ENCODE peak calls at places on chromosomes 2 and 18, in seven cellular contexts. S, K, Z, X, V, A and L are unnamed samples.

GRCh38 chr2:39665811-39666488 is at the start of gene TMEM178A:
- DNase-seq in A (no peak), K (no peak), V (no peak), Z (no peak), X (peak; percentile 90), S (no peak), L (no peak)

GRCh38 chr2:43114210-43114609 is 112.2 kb downstream of the ZFP36L2 start:
- DNase-seq in A (no peak), K (no peak), Z (peak; percentile 35), X (no peak), S (peak; percentile 35), V (no peak), L (no peak)

GRCh38 chr18:23627325-23627724 is 35.4 kb downstream of the ANKRD29 start:
- DNase-seq in A (no peak), V (no peak), S (peak; percentile 91), K (no peak), Z (peak; percentile 37), X (no peak), L (peak; percentile 64)

GRCh38 chr18:57083485-57083884 is 63.4 kb upstream of the BOD1L2 start:
- DNase-seq in X (no peak), A (no peak), Z (no peak), K (no peak), S (no peak), V (no peak), L (no peak)

GRCh38 chr18:67545681-67546080 is 29.2 kb upstream of the DSEL start:
- DNase-seq in A (no peak), S (no peak), V (no peak), Z (no peak), X (no peak), K (no peak), L (no peak)

GRCh38 chr2:14673351-14673875 is 40.9 kb downstream of the LRATD1 start:
- DNase-seq in A (no peak), S (no peak), V (no peak), X (no peak), K (no peak), Z (no peak), L (no peak)

GRCh38 chr2:27798948-27799645 is 27.6 kb downstream of the MRPL33 start:
- DNase-seq in A (peak; percentile 88), K (no peak), X (no peak), S (peak; percentile 100), V (no peak), Z (peak; percentile 89), L (peak; percentile 89)

GRCh38 chr18:38644875-38645641 is 1079.5 kb upstream of the CELF4 start:
- DNase-seq in K (no peak), S (no peak), V (no peak), A (no peak), Z (no peak), X (no peak), L (no peak)

GRCh38 chr2:158395166-158395565 is 61.4 kb downstream of the CCDC148 start:
- DNase-seq in V (no peak), S (no peak), K (no peak), A (no peak), X (no peak), Z (no peak), L (no peak)

GRCh38 chr18:75784413-75784812 is 356.9 kb upstream of the SMIM21 start:
- DNase-seq in X (peak; percentile 56), V (no peak), K (no peak), A (no peak), Z (no peak), S (no peak), L (no peak)

GRCh38 chr18:34483198-34483597 is 226.9 kb upstream of the DTNA start:
- DNase-seq in A (no peak), Z (no peak), K (no peak), X (no peak), V (no peak), S (no peak), L (no peak)
- TF ChIP-seq RAD21 in A (no peak), Z (no peak), K (no peak), X (no peak), V (no peak), S (no peak), L (no peak)

DNA sequence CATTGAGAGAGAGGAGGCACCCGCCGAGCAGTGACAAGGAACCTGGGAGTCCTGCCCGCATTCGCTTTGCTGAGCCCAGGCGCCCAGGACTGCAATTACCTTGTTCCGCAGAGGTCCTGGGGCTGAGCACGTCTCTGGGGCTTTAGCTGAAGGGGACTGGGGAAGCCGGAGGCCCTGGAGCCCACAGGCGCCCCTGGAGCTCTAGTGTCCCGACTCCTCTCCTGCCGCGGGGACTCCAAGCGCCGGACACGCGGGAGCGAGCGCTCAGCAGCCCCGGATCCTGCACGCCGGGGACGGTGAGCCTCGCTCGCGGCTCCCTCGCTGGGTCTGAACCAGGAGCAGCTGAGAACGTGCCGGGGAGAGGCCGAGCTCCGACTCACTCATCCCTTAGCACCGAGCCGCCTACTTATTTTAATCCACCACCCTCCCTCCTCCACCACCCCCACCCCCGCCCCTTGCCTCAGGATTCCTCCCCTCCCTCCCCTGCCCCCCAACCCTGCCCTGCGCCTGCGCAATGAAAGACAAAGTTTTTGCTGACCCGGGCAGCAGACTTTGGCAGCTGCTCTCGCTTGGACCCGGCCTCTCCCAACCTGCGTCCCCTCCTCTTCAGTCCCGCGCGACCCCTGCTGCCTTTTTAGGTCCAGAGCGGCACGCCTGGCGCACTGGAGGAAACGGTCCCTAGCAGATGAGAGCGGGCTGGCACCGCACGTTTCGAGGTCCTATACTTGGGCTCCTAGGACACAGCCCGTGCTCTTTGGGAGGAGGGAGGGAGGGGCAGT is at the start of gene OSR1:
- DNase-seq in S (peak; percentile 86), Z (peak; percentile 53), X (peak; percentile 70), V (no peak), K (no peak), A (no peak), L (no peak)
- H3K9ac ChIP-seq in S (peak within 1 kb of the TSS; percentile 94), Z (peak within 1 kb of the TSS; percentile 42), X (peak within 1 kb of the TSS; percentile 89), V (no peak within 1 kb of the TSS), K (no peak within 1 kb of the TSS), A (no peak within 1 kb of the TSS), L (peak within 1 kb of the TSS; percentile 61)

GRCh38 chr2:226909836-226910235 is 74.0 kb downstream of the RHBDD1 start:
- DNase-seq in A (no peak), X (no peak), S (no peak), Z (no peak), K (no peak), V (no peak), L (no peak)

GRCh38 chr2:226906439-226906796 is 70.6 kb downstream of the RHBDD1 start:
- DNase-seq in A (no peak), V (peak; percentile 43), K (no peak), X (no peak), Z (no peak), S (no peak), L (no peak)

GRCh38 chr2:226910384-226910783 is 74.5 kb downstream of the RHBDD1 start:
- DNase-seq in V (no peak), K (no peak), A (no peak), X (no peak), S (no peak), Z (no peak), L (no peak)

GRCh38 chr2:226911932-226912331 is 76.1 kb downstream of the RHBDD1 start:
- DNase-seq in S (peak; percentile 74), V (no peak), Z (no peak), A (no peak), K (no peak), X (no peak), L (no peak)

GRCh38 chr2:226909131-226909530 is 73.3 kb downstream of the RHBDD1 start:
- DNase-seq in Z (no peak), K (no peak), V (no peak), A (no peak), X (no peak), S (peak; percentile 50), L (no peak)
- TF ChIP-seq RAD21 in Z (no peak), K (no peak), V (no peak), A (no peak), X (no peak), S (no peak), L (no peak)

GRCh38 chr18:36189486-36189885 is 2.2 kb downstream of the MOCOS start:
- DNase-seq in Z (no peak), S (no peak), X (no peak), K (no peak), V (no peak), A (no peak), L (no peak)
- H3K9ac ChIP-seq in Z (no peak overlapping the region), S (no peak overlapping the region), X (no peak overlapping the region), K (peak overlapping the region; percentile 4), V (no peak overlapping the region), A (no peak overlapping the region), L (no peak overlapping the region)

DNA sequence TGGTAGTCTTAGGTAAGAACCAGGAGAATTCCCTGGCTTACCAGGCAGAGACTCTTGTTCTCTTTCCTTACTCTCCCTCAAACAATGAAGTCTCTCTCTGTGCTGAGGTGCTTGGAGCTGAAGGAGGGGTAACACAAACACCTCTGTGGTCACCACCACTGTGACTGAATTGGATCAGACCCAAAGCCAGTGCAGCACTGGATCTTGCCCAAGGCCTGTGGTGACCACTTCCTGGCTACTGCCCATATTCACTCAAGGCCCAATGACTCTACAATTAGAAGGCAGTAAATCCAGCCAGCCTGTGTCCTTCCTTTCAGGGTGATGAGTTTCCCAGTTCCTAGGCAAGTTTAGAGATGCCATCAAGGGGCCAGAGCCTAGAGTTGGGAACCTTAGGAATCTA is 706.8 kb downstream of the SLC4A3 start:
- DNase-seq in Z (no peak), S (peak; percentile 19), A (no peak), X (no peak), K (no peak), V (no peak), L (no peak)
- TF ChIP-seq RAD21 in Z (no peak), S (no peak), A (no peak), X (no peak), K (no peak), V (no peak), L (no peak)

GRCh38 chr2:223801702-223802101 is 35.7 kb downstream of the AP1S3 start:
- DNase-seq in K (no peak), A (no peak), X (no peak), S (no peak), Z (no peak), V (no peak), L (no peak)
- H3K9ac ChIP-seq in K (no peak overlapping the region), A (no peak overlapping the region), X (no peak overlapping the region), S (no peak overlapping the region), Z (no peak overlapping the region), V (no peak overlapping the region), L (no peak overlapping the region)